ENCODE peak calls at places on chromosomes 3 and 15, in seven cellular contexts. One of them, this sample, is unnamed.

GRCh38 chr3:159787794-159788205 is 200.8 kb upstream of the IL12A start:
- DNase-seq in SK-N-SH: no peak
- DNase-seq in GM12878: no peak
- DNase-seq in NB4: no peak
- DNase-seq in WTC11: no peak
- DNase-seq in H1: no peak
- DNase-seq in A549: peak
- DNase-seq in this sample: peak

GRCh38 chr15:69553686-69554085 is 101.1 kb downstream of the RPLP1 start:
- DNase-seq in WTC11: no peak
- DNase-seq in GM12878: no peak
- DNase-seq in NB4: no peak
- DNase-seq in H1: no peak
- DNase-seq in A549: no peak
- DNase-seq in SK-N-SH: no peak
- DNase-seq in this sample: no peak

GRCh38 chr3:28745904-28746617 is 397.4 kb upstream of the AZI2 start:
- DNase-seq in SK-N-SH: peak
- DNase-seq in NB4: no peak
- DNase-seq in GM12878: no peak
- DNase-seq in WTC11: no peak
- DNase-seq in A549: no peak
- DNase-seq in H1: no peak
- DNase-seq in this sample: no peak

GRCh38 chr3:65974505-65974904 is 64.2 kb downstream of the MAGI1 start:
- DNase-seq in NB4: no peak
- DNase-seq in H1: no peak
- DNase-seq in WTC11: peak
- DNase-seq in A549: no peak
- DNase-seq in SK-N-SH: no peak
- DNase-seq in GM12878: no peak
- DNase-seq in this sample: no peak

GRCh38 chr3:88151358-88151757 is 1.6 kb downstream of the C3orf38 start:
- DNase-seq in SK-N-SH: no peak
- DNase-seq in GM12878: no peak
- DNase-seq in H1: no peak
- DNase-seq in WTC11: no peak
- DNase-seq in A549: no peak
- DNase-seq in NB4: peak
- DNase-seq in this sample: no peak

GRCh38 chr3:47475029-47475569 is 642 bp downstream of the SCAP start:
- DNase-seq in SK-N-SH: peak
- DNase-seq in NB4: no peak
- DNase-seq in H1: no peak
- DNase-seq in GM12878: no peak
- DNase-seq in WTC11: no peak
- DNase-seq in A549: no peak
- DNase-seq in this sample: peak

GRCh38 chr3:56702487-56703315 is 19.6 kb upstream of the TASOR start:
- DNase-seq in A549: peak
- DNase-seq in SK-N-SH: peak
- DNase-seq in GM12878: no peak
- DNase-seq in NB4: peak
- DNase-seq in H1: no peak
- DNase-seq in WTC11: no peak
- DNase-seq in this sample: peak

GRCh38 chr3:172562881-172563835 is 39.9 kb upstream of the TNFSF10 start:
- DNase-seq in NB4: peak
- DNase-seq in SK-N-SH: no peak
- DNase-seq in A549: no peak
- DNase-seq in H1: no peak
- DNase-seq in WTC11: no peak
- DNase-seq in GM12878: no peak
- DNase-seq in this sample: peak

GRCh38 chr3:121748638-121749275 is 784 bp downstream of the GOLGB1 start:
- DNase-seq in A549: peak
- DNase-seq in H1: no peak
- DNase-seq in WTC11: no peak
- DNase-seq in GM12878: no peak
- DNase-seq in NB4: peak
- DNase-seq in SK-N-SH: no peak
- DNase-seq in this sample: peak

GRCh38 chr3:179563298-179563934 is 690 bp downstream of the ACTL6A start:
- DNase-seq in H1: peak
- DNase-seq in GM12878: peak
- DNase-seq in SK-N-SH: peak
- DNase-seq in A549: peak
- DNase-seq in NB4: peak
- DNase-seq in WTC11: peak
- DNase-seq in this sample: peak

GRCh38 chr3:107206945-107207344 is 170.3 kb upstream of the CCDC54 start:
- DNase-seq in A549: no peak
- DNase-seq in SK-N-SH: no peak
- DNase-seq in H1: no peak
- DNase-seq in WTC11: no peak
- DNase-seq in GM12878: no peak
- DNase-seq in NB4: no peak
- DNase-seq in this sample: no peak

GRCh38 chr3:107208100-107208499 is 169.1 kb upstream of the CCDC54 start:
- DNase-seq in H1: no peak
- DNase-seq in A549: peak
- DNase-seq in NB4: peak
- DNase-seq in WTC11: no peak
- DNase-seq in SK-N-SH: no peak
- DNase-seq in GM12878: no peak
- DNase-seq in this sample: no peak

GRCh38 chr3:107204121-107204520 is 173.1 kb upstream of the CCDC54 start:
- DNase-seq in NB4: no peak
- DNase-seq in WTC11: no peak
- DNase-seq in GM12878: no peak
- DNase-seq in A549: no peak
- DNase-seq in SK-N-SH: no peak
- DNase-seq in H1: no peak
- DNase-seq in this sample: no peak

GRCh38 chr3:107205354-107205753 is 171.9 kb upstream of the CCDC54 start:
- DNase-seq in WTC11: no peak
- DNase-seq in SK-N-SH: no peak
- DNase-seq in GM12878: no peak
- DNase-seq in H1: no peak
- DNase-seq in NB4: no peak
- DNase-seq in A549: no peak
- DNase-seq in this sample: no peak

GRCh38 chr3:107206141-107206540 is 171.1 kb upstream of the CCDC54 start:
- DNase-seq in WTC11: no peak
- DNase-seq in SK-N-SH: peak
- DNase-seq in A549: peak
- DNase-seq in H1: no peak
- DNase-seq in NB4: peak
- DNase-seq in GM12878: no peak
- DNase-seq in this sample: peak
- TF ChIP-seq MAX in WTC11: no peak
- TF ChIP-seq MAX in SK-N-SH: no peak
- TF ChIP-seq MAX in A549: no peak
- TF ChIP-seq MAX in H1: no peak
- TF ChIP-seq MAX in NB4: no peak
- TF ChIP-seq MAX in GM12878: no peak
- TF ChIP-seq MAX in this sample: no peak

GRCh38 chr3:141491081-141491480 is 4.3 kb downstream of the RASA2 start:
- DNase-seq in WTC11: no peak
- DNase-seq in H1: no peak
- DNase-seq in GM12878: no peak
- DNase-seq in SK-N-SH: no peak
- DNase-seq in A549: no peak
- DNase-seq in NB4: no peak
- DNase-seq in this sample: no peak

GRCh38 chr3:141491929-141492328 is 5.1 kb downstream of the RASA2 start:
- DNase-seq in NB4: no peak
- DNase-seq in WTC11: no peak
- DNase-seq in GM12878: no peak
- DNase-seq in SK-N-SH: no peak
- DNase-seq in H1: no peak
- DNase-seq in A549: no peak
- DNase-seq in this sample: no peak

GRCh38 chr3:141486735-141487418 is at the start of gene RASA2:
- DNase-seq in GM12878: no peak
- DNase-seq in A549: peak
- DNase-seq in WTC11: peak
- DNase-seq in NB4: peak
- DNase-seq in SK-N-SH: peak
- DNase-seq in H1: peak
- DNase-seq in this sample: peak

GRCh38 chr3:141487419-141488345 is 855 bp downstream of the RASA2 start:
- DNase-seq in NB4: peak
- DNase-seq in H1: peak
- DNase-seq in A549: peak
- DNase-seq in WTC11: peak
- DNase-seq in GM12878: peak
- DNase-seq in SK-N-SH: peak
- DNase-seq in this sample: peak

DNA sequence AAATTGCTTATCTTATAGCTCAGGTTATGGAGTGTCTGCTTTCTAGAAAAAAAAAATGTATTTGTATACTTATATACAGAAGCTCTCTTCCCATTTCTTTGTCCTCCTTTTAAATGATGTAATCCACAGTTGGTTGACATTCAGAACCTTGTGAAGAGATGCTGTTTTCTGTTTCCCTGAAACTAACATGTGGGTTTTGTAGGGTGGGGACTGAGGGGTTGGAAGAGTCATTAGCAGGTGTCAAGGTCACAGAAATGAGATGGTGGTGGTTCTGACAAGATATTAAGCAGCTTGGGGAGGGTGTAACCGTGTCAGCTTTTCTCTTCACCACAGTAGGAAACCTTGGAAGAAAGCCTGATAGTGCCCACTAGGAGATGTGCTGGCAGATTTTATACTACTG is 2.4 kb downstream of the RASA2 start:
- DNase-seq in GM12878: no peak
- DNase-seq in SK-N-SH: no peak
- DNase-seq in A549: no peak
- DNase-seq in WTC11: no peak
- DNase-seq in H1: no peak
- DNase-seq in NB4: no peak
- DNase-seq in this sample: no peak
- TF ChIP-seq MAX in GM12878: no peak
- TF ChIP-seq MAX in SK-N-SH: no peak
- TF ChIP-seq MAX in A549: no peak
- TF ChIP-seq MAX in WTC11: no peak
- TF ChIP-seq MAX in H1: no peak
- TF ChIP-seq MAX in NB4: no peak
- TF ChIP-seq MAX in this sample: no peak

GRCh38 chr3:135633078-135633477 is 332.4 kb upstream of the PPP2R3A start:
- DNase-seq in GM12878: no peak
- DNase-seq in NB4: no peak
- DNase-seq in H1: no peak
- DNase-seq in A549: no peak
- DNase-seq in SK-N-SH: no peak
- DNase-seq in WTC11: no peak
- DNase-seq in this sample: no peak

GRCh38 chr3:135627057-135627456 is 338.5 kb upstream of the PPP2R3A start:
- DNase-seq in A549: no peak
- DNase-seq in NB4: no peak
- DNase-seq in GM12878: no peak
- DNase-seq in H1: no peak
- DNase-seq in SK-N-SH: no peak
- DNase-seq in WTC11: no peak
- DNase-seq in this sample: no peak

DNA sequence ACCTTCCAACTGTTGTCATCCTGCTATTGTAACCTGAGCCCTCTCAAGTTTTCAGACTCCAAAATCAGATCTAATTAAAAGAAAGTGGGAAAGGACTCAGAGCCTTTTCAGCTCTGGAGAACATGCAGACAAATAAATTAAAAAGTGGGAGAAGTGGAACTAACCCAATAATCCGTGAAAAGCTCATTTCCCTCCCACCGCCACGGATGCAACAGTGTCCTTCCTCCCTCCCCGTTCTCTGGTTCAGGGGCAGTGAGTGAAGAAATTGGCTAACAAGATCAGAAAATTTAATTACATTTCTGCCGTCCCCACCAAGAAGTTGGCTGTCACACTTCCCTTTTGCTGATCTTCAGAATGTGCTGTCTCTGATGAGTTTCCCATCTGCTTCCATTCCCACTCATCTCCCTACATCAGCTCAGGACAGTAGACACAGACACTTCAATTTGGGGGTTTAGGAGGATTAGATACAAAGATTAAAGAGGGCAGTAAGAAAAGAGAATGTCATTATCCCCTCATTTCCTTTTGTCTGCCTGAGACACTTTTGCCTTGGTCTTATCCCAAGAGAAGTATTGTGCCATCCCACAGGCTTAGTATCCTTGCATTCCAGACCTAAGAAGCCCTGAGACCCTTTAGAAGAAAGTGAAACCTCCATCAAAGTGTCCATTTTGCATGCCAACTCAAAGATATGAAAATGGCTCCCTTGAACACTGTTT is 335.7 kb upstream of the PPP2R3A start:
- DNase-seq in WTC11: no peak
- DNase-seq in GM12878: no peak
- DNase-seq in H1: no peak
- DNase-seq in A549: no peak
- DNase-seq in SK-N-SH: no peak
- DNase-seq in NB4: no peak
- DNase-seq in this sample: no peak
- TF ChIP-seq MAX in WTC11: no peak
- TF ChIP-seq MAX in GM12878: no peak
- TF ChIP-seq MAX in H1: no peak
- TF ChIP-seq MAX in A549: no peak
- TF ChIP-seq MAX in SK-N-SH: no peak
- TF ChIP-seq MAX in NB4: no peak
- TF ChIP-seq MAX in this sample: no peak

GRCh38 chr15:45184562-45185041 is 3.2 kb downstream of the SHF start:
- DNase-seq in NB4: no peak
- DNase-seq in H1: no peak
- DNase-seq in WTC11: no peak
- DNase-seq in SK-N-SH: peak
- DNase-seq in GM12878: no peak
- DNase-seq in A549: no peak
- DNase-seq in this sample: no peak
- TF ChIP-seq MAX in NB4: no peak
- TF ChIP-seq MAX in H1: no peak
- TF ChIP-seq MAX in WTC11: no peak
- TF ChIP-seq MAX in SK-N-SH: no peak
- TF ChIP-seq MAX in GM12878: no peak
- TF ChIP-seq MAX in A549: no peak
- TF ChIP-seq MAX in this sample: no peak

This sample was measured in HepG2.